ENCODE peak calls at places on chromosome 15, in five cellular contexts. J, P, B, F and S are unnamed samples.

GRCh38 chr15:61063875-61064320 is 165.2 kb downstream of the RORA start:
- DNase-seq in P (no peak), J (no peak), B (peak; percentile 40), F (no peak), S (no peak)

GRCh38 chr15:49877871-49878511 is 241.0 kb downstream of the ATP8B4 start:
- DNase-seq in P (no peak), J (peak; percentile 39), B (no peak), F (no peak), S (no peak)

GRCh38 chr15:74709011-74709410 is 13.2 kb upstream of the EDC3 start:
- DNase-seq in P (no peak), B (no peak), F (no peak), J (no peak), S (no peak)

GRCh38 chr15:58543664-58544335 is 112.0 kb downstream of the LIPC start:
- DNase-seq in F (no peak), J (no peak), B (no peak), P (peak; percentile 13), S (no peak)

GRCh38 chr15:99437315-99438221 is 128.2 kb upstream of the MEF2A start:
- DNase-seq in J (peak; percentile 11), F (no peak), P (peak; percentile 49), B (no peak), S (no peak)

GRCh38 chr15:56244811-56245576 is 1.3 kb upstream of the RFX7 start:
- DNase-seq in B (peak; percentile 45), F (no peak), P (peak; percentile 64), J (peak; percentile 9), S (peak; percentile 58)

GRCh38 chr15:25515633-25516032 is 76.8 kb upstream of the UBE3A start:
- DNase-seq in P (no peak), J (no peak), F (no peak), B (no peak), S (no peak)

GRCh38 chr15:52343831-52344230 is 48.2 kb upstream of the MYO5C start:
- DNase-seq in P (no peak), F (no peak), J (no peak), B (no peak), S (no peak)

GRCh38 chr15:52208306-52208946 is 17.2 kb upstream of the GNB5 start:
- DNase-seq in B (peak; percentile 66), J (peak; percentile 52), F (no peak), P (peak; percentile 95), S (peak; percentile 74)

GRCh38 chr15:91821458-91821857 is 32.0 kb upstream of the SLCO3A1 start:
- DNase-seq in J (no peak), F (no peak), P (no peak), B (no peak), S (no peak)

GRCh38 chr15:74434260-74434915 is 630 bp upstream of the SEMA7A start:
- DNase-seq in F (no peak), J (no peak), P (no peak), B (no peak), S (no peak)

GRCh38 chr15:50803479-50803878 is 38.0 kb upstream of the SPPL2A start:
- DNase-seq in F (no peak), P (no peak), J (no peak), B (no peak), S (no peak)

GRCh38 chr15:60795889-60796288 is 316.9 kb upstream of the ICE2 start:
- DNase-seq in P (no peak), F (no peak), J (no peak), B (no peak), S (no peak)

GRCh38 chr15:77126927-77127326 is 56.0 kb upstream of the TSPAN3 start:
- DNase-seq in F (no peak), P (no peak), J (no peak), B (no peak), S (no peak)

GRCh38 chr15:60673918-60674558 is 195.1 kb upstream of the ICE2 start:
- DNase-seq in J (peak; percentile 43), B (peak; percentile 51), P (no peak), F (no peak), S (peak; percentile 69)

GRCh38 chr15:53401503-53401902 is 358.0 kb downstream of the WDR72 start:
- DNase-seq in P (peak; percentile 59), J (no peak), F (no peak), B (no peak), S (no peak)
- H3K27ac ChIP-seq in P (peak overlapping the region; percentile 27), J (no peak overlapping the region), F (no peak overlapping the region), B (no peak overlapping the region), S (no peak overlapping the region)

GRCh38 chr15:89122532-89123525 is 34.6 kb downstream of the ABHD2 start:
- DNase-seq in F (no peak), B (no peak), P (no peak), J (no peak), S (no peak)

GRCh38 chr15:89127054-89127702 is 38.9 kb downstream of the ABHD2 start:
- DNase-seq in P (no peak), J (no peak), F (no peak), B (no peak), S (no peak)

GRCh38 chr15:89121414-89121813 is 33.2 kb downstream of the ABHD2 start:
- DNase-seq in P (no peak), B (peak; percentile 72), J (no peak), F (no peak), S (peak; percentile 58)

GRCh38 chr15:89128320-89129122 is 40.3 kb downstream of the ABHD2 start:
- DNase-seq in J (no peak), P (no peak), F (no peak), B (no peak), S (peak; percentile 52)

GRCh38 chr15:89125038-89125826 is 37.0 kb downstream of the ABHD2 start:
- DNase-seq in B (no peak), F (no peak), J (no peak), P (no peak), S (no peak)
- H3K4me1 ChIP-seq in B (peaks cover 45% of the 10 kb centered on the region), F (peaks cover 45% of the 10 kb centered on the region), J (no peaks in the 10 kb centered on the region), P (no peaks in the 10 kb centered on the region), S (peaks cover 94% of the 10 kb centered on the region)

DNA sequence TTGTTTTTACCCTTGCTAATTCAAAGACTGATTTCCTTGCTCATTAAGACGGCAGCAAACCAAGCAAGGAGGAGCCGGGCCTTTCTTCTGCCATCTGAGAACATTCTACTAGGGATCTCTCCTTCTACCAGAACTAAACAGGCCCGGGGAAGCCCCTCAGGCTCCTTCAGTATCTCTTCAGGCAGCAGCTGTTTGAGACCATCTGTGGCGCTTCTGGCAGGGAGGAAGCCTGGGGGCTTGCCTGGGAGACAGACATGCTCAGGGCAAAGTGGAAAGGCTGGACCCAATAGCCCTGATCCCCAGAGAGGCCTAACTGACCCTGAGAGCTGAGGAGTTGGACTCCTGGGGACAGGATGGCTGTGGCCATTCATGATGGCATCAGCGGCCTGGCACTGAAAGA is 67.9 kb downstream of the FEM1B start:
- DNase-seq in B (no peak), J (no peak), P (no peak), F (no peak), S (no peak)
- H3K27ac ChIP-seq in B (no peak overlapping the region), J (no peak overlapping the region), P (no peak overlapping the region), F (peak overlapping the region; percentile 96), S (no peak overlapping the region)

DNA sequence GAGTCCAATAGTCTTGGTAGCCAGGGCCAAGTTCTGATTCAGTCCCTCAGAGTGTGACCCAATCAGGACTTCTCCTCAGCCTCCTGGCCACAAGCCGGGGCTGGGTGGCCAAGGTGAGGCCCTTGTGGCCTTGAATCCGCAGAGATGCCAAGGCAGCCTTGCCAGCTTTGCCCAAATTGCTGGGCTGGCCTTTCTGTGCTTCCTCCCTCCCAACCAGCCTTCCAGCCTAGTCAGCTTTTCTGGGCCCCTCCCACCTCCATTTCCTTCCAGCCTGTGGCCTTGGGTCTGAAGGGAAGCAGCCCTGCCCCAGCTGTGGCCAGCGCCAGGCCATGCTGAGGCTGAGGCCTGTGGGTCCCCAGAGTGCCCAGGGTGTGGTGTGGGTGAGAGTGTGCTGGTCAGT is 34.3 kb upstream of the ANKDD1A start:
- DNase-seq in B (peak; percentile 53), F (peak; percentile 47), P (no peak), J (peak; percentile 84), S (peak; percentile 87)
- H3K4me1 ChIP-seq in B (peaks cover 28% of the 10 kb centered on the region), F (peaks cover 13% of the 10 kb centered on the region), P (peaks cover 7% of the 10 kb centered on the region), J (peaks cover 17% of the 10 kb centered on the region), S (peaks cover 5% of the 10 kb centered on the region)

GRCh38 chr15:78322243-78322642 is 17.9 kb upstream of the CRABP1 start:
- DNase-seq in B (no peak), P (peak; percentile 78), J (no peak), F (no peak), S (no peak)
- H3K27ac ChIP-seq in B (no peak overlapping the region), P (peak overlapping the region; percentile 99), J (no peak overlapping the region), F (no peak overlapping the region), S (no peak overlapping the region)

DNA sequence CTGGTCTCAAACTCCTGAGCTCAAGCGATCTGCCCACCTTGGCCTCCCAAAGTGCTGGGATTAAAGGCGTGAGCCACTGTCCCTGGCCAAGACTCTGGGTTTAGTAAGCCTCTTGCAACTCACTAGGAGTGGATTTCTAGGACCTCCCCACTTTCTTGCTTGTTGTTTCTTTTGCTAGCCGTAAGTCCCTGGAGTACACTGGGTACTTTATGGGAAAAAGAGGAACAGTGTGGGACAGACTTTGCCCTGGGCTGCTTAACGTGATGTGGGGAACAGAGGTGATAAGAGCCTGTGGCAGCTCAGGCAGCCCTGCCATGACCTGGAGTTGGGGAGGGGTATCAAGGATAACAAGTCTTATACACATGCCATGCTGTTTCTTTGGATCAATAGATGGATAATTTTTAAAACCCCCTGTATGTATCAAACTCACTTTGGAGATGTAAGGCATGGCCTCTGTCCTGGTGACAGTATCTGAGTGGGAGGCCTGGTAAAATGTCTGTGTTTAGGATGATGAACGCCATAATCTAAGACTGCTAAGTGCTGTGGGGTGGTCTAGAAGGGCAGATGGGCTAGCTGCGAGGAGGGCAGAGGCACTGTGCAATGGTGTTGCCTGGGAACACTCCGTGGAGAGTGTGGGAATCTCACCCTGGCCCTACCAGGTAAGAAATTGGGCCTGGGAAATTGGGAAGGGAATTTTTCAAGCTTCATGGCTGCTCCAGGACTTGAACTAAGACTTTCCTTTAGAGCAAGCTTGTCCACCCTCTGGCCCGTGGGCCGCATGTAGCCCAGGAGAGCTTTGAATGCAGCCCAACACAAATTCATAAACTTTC is 54.8 kb downstream of the SMAD3 start:
- DNase-seq in J (no peak), B (no peak), F (no peak), P (no peak), S (no peak)
- H3K4me1 ChIP-seq in J (peaks cover 45% of the 10 kb centered on the region), B (peaks cover 81% of the 10 kb centered on the region), F (peaks cover 74% of the 10 kb centered on the region), P (peaks cover 11% of the 10 kb centered on the region), S (peaks cover 65% of the 10 kb centered on the region)